ENCODE peak calls at places on chromosomes 6 and 20, in six cellular contexts. K is left ventricle myocardium inferior, M is ascending aorta, E is keratinocyte, W is spleen, V is adrenal gland. D is an unnamed sample. For H3K4me1, the result is how much of the 10 kb centered on the place peaks cover.

GRCh38 chr20:13883425-13883824 is 98.6 kb downstream of the NDUFAF5 start:
- DNase-seq in W (no peak), V (no peak), M (no peak), K (no peak), E (no peak), D (no peak)

GRCh38 chr6:166958926-166959861 is 2.8 kb upstream of the RNASET2 start:
- DNase-seq in M (no peak), V (peak), E (no peak), K (no peak), W (peak), D (no peak)

GRCh38 chr20:33551778-33552177 is 61.9 kb downstream of the CBFA2T2 start:
- DNase-seq in M (no peak), K (no peak), W (no peak), V (no peak), E (no peak), D (no peak)

GRCh38 chr6:170040115-170040500 is 250.8 kb downstream of the DLL1 start:
- DNase-seq in E (no peak), W (peak), V (no peak), K (no peak), M (no peak), D (no peak)

GRCh38 chr6:130322673-130323268 is 43.0 kb upstream of the TMEM200A start:
- DNase-seq in V (peak), E (no peak), W (no peak), M (no peak), K (no peak), D (peak)

GRCh38 chr6:18148304-18149025 is 6.4 kb downstream of the TPMT start:
- DNase-seq in W (no peak), M (no peak), E (peak), K (no peak), V (no peak), D (no peak)

GRCh38 chr6:31794294-31794865 is 1.2 kb downstream of the VARS1 start:
- DNase-seq in V (no peak), E (no peak), W (no peak), K (no peak), M (no peak), D (no peak)

GRCh38 chr6:20817806-20818320 is 283.6 kb downstream of the CDKAL1 start:
- DNase-seq in V (no peak), K (no peak), E (no peak), M (no peak), W (no peak), D (no peak)

GRCh38 chr20:17503501-17504325 is 27.5 kb downstream of the BFSP1 start:
- DNase-seq in W (no peak), E (no peak), V (no peak), K (no peak), M (no peak), D (no peak)

GRCh38 chr6:166592818-166593217 is 6.3 kb upstream of the RAMACL start:
- DNase-seq in M (no peak), W (no peak), K (no peak), V (no peak), E (no peak), D (no peak)

GRCh38 chr6:43521836-43522235 is 4.9 kb downstream of the POLR1C start:
- DNase-seq in M (no peak), W (no peak), E (no peak), V (no peak), K (no peak), D (no peak)

GRCh38 chr6:54491431-54491830 is 183.2 kb downstream of the TINAG start:
- DNase-seq in V (no peak), K (no peak), W (no peak), M (no peak), E (peak), D (no peak)

GRCh38 chr6:38078671-38079070 is 259.1 kb downstream of the ZFAND3 start:
- DNase-seq in W (no peak), K (no peak), V (no peak), E (no peak), M (no peak), D (no peak)

GRCh38 chr6:109174911-109175310 is 79.6 kb downstream of the CEP57L1 start:
- DNase-seq in V (no peak), W (no peak), K (no peak), M (no peak), E (no peak), D (no peak)

GRCh38 chr6:43275782-43276179 is 22.3 kb upstream of the SLC22A7 start:
- DNase-seq in W (no peak), K (no peak), M (no peak), E (no peak), V (no peak), D (no peak)

GRCh38 chr20:63742381-63743024 is 2.9 kb downstream of the SLC2A4RG start:
- DNase-seq in M (no peak), V (no peak), K (no peak), W (peak), E (no peak), D (peak)

GRCh38 chr6:13924146-13924948 is 405 bp upstream of the RNF182 start:
- DNase-seq in M (no peak), W (no peak), V (no peak), K (peak), E (no peak), D (peak)

GRCh38 chr6:13924949-13925881 is at the start of gene RNF182:
- DNase-seq in V (no peak), E (no peak), W (peak), K (no peak), M (no peak), D (peak)

GRCh38 chr6:13926378-13926777 is 1.6 kb downstream of the RNF182 start:
- DNase-seq in K (no peak), W (no peak), E (no peak), V (no peak), M (no peak), D (no peak)

GRCh38 chr6:13929196-13929595 is 4.4 kb downstream of the RNF182 start:
- DNase-seq in W (no peak), M (no peak), V (no peak), K (no peak), E (no peak), D (no peak)

GRCh38 chr6:13927203-13927602 is 2.5 kb downstream of the RNF182 start:
- DNase-seq in M (no peak), W (no peak), V (no peak), E (no peak), K (no peak), D (no peak)
- TF ChIP-seq CTCF in M (no peak), W (no peak), V (no peak), E (peak), K (no peak), D (peak)

DNA sequence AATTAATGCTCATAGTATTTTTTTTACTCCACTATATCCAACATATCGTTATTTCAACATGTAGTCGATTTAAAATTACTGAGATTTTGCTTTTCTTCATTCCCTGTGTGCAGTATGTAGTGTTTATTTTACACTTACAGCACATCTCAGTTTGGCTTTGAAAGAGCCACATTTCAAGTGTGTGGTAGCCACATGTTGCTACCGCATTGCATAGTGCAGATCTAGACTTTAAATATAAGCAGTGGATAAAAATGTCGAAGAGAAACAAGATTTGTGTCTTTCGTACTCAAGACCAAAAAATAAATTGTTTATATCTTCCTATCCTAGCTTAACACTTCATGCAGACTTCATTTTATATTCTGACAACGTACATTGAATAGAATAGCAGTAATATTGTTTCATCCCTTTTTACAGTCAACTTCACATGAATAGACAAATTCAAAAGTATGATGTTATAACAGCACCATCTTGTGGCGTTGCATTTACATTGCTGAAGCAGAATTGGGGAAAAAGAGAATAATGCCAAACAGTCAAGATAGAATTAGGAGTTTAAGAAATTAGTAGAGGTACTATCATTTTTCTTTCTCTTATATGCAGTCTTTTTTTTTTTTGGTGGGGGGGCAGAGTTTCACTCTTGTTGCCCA is 29.9 kb downstream of the FBXO5 start:
- DNase-seq in K (no peak), V (no peak), E (no peak), M (no peak), W (no peak), D (peak)
- H3K4me1 ChIP-seq in K (under half), V (under half), E (under half), M (under half), W (under half), D (under half)

GRCh38 chr6:116615937-116616756 is at the start of gene RSPH4A:
- DNase-seq in M (peak), K (peak), V (peak), E (peak), W (peak), D (peak)
- H3K4me3 ChIP-seq in M (peak), K (peak), V (peak), E (peak), W (peak), D (peak)

GRCh38 chr6:124857746-124858145 is 104.5 kb upstream of the RNF217 start:
- DNase-seq in K (no peak), M (no peak), W (no peak), E (no peak), V (no peak), D (no peak)

GRCh38 chr6:124858564-124858963 is 103.7 kb upstream of the RNF217 start:
- DNase-seq in E (no peak), V (no peak), W (no peak), M (no peak), K (no peak), D (no peak)

GRCh38 chr6:124859366-124859765 is 102.9 kb upstream of the RNF217 start:
- DNase-seq in M (no peak), K (no peak), V (no peak), W (no peak), E (no peak), D (no peak)

GRCh38 chr6:124854338-124854922 is 107.8 kb upstream of the RNF217 start:
- DNase-seq in K (no peak), M (no peak), W (no peak), V (no peak), E (no peak), D (no peak)
- TF ChIP-seq CTCF in K (peak), M (no peak), W (no peak), V (no peak), E (no peak), D (no peak)

GRCh38 chr20:59574308-59574707 is 30.0 kb upstream of the PHACTR3 start:
- DNase-seq in V (no peak), K (no peak), E (no peak), M (no peak), W (peak), D (no peak)

GRCh38 chr20:59571591-59572314 is 32.6 kb upstream of the PHACTR3 start:
- DNase-seq in K (peak), W (peak), E (no peak), M (no peak), V (peak), D (peak)

GRCh38 chr20:59572515-59572914 is 31.8 kb upstream of the PHACTR3 start:
- DNase-seq in M (no peak), E (no peak), W (no peak), V (peak), K (no peak), D (no peak)

GRCh38 chr20:59575653-59576052 is 28.7 kb upstream of the PHACTR3 start:
- DNase-seq in M (no peak), W (peak), E (no peak), V (no peak), K (no peak), D (no peak)

DNA sequence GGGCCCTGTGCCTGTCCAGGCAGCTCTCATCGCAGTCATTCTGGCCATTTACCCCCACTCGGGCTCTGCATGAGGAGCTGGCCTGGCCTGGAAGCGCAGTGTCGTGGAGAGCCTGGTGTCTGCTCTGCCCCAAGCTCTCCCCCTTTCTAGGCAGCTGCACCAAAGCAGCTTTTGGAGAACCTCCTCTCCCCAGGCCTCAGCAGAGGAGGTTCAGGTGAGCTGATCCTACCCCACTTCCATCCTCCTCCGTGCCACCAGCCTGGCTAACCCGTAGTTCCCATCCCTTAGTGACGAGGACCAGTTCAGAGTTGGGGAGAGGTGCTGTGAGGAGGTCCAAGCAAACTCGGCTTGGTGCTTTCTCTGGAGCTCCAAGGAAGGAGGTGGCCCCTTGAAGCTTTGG is 30.5 kb upstream of the PHACTR3 start:
- DNase-seq in E (no peak), M (no peak), V (no peak), K (no peak), W (peak), D (no peak)
- H3K4me1 ChIP-seq in E (under half), M (under half), V (under half), K (under half), W (under half), D (under half)

D was measured in BE2C.